ENCODE peak calls at places on chromosome 13, in five cellular contexts. T is fibroblast of mammary gland, C is cardiac muscle cell, S is fibroblast of pulmonary artery, E is fibroblast of villous mesenchyme. I is an unnamed sample.
A peak's percentile ranks its signal among the peaks of the same experiment; 100 is the strongest.

GRCh38 chr13:90919153-90919552 is 428.3 kb upstream of the MIR17HG start:
- DNase-seq in C (no peak), E (no peak), S (no peak), T (no peak), I (no peak)

GRCh38 chr13:97875911-97876310 is 77.6 kb upstream of the IPO5 start:
- DNase-seq in C (no peak), E (no peak), S (no peak), T (no peak), I (no peak)

GRCh38 chr13:66040506-66040905 is 1189.6 kb downstream of the PCDH9 start:
- DNase-seq in C (no peak), E (no peak), S (no peak), T (peak; percentile 40), I (no peak)

GRCh38 chr13:41344358-41344757 is 33.3 kb downstream of the NAA16 start:
- DNase-seq in E (no peak), C (no peak), S (no peak), T (no peak), I (no peak)

GRCh38 chr13:56110751-56111150 is 1030.0 kb upstream of the PRR20A start:
- DNase-seq in C (no peak), S (no peak), T (no peak), E (no peak), I (no peak)

GRCh38 chr13:79989251-79989661 is 351.7 kb downstream of the SPRY2 start:
- DNase-seq in C (no peak), E (peak; percentile 59), T (peak; percentile 39), S (no peak), I (peak; percentile 43)

GRCh38 chr13:21399741-21400140 is 59.4 kb downstream of the ZDHHC20 start:
- DNase-seq in S (peak; percentile 39), C (peak; percentile 22), E (peak; percentile 26), T (no peak), I (peak; percentile 18)

GRCh38 chr13:60679928-60680693 is 283.1 kb downstream of the TDRD3 start:
- DNase-seq in T (no peak), S (peak; percentile 2), E (no peak), C (peak; percentile 12), I (peak; percentile 0)

GRCh38 chr13:20197361-20197834 is 4.7 kb upstream of the GJB2 start:
- DNase-seq in T (peak; percentile 66), C (peak; percentile 58), S (peak; percentile 63), E (peak; percentile 56), I (peak; percentile 71)

GRCh38 chr13:43363156-43363918 is 340.0 kb downstream of the DNAJC15 start:
- DNase-seq in C (peak; percentile 63), S (peak; percentile 67), T (peak; percentile 67), E (peak; percentile 45), I (peak; percentile 68)

GRCh38 chr13:42392706-42393572 is 121.0 kb downstream of the AKAP11 start:
- DNase-seq in C (no peak), E (peak; percentile 38), S (no peak), T (peak; percentile 20), I (no peak)

GRCh38 chr13:21673592-21674270 is 2.9 kb downstream of the FGF9 start:
- DNase-seq in T (no peak), E (peak; percentile 32), S (peak; percentile 29), C (peak; percentile 38), I (peak; percentile 37)

GRCh38 chr13:42395066-42395821 is 123.3 kb downstream of the AKAP11 start:
- DNase-seq in C (no peak), E (no peak), T (no peak), S (no peak), I (no peak)

GRCh38 chr13:109479991-109480696 is 306.2 kb downstream of the IRS2 start:
- DNase-seq in T (peak; percentile 48), E (peak; percentile 90), S (peak; percentile 73), C (peak; percentile 69), I (peak; percentile 74)

GRCh38 chr13:33827152-33827551 is 9.2 kb downstream of the RFC3 start:
- DNase-seq in T (no peak), S (no peak), E (no peak), C (no peak), I (no peak)

GRCh38 chr13:78147905-78148304 is 229.3 kb upstream of the EDNRB start:
- DNase-seq in E (peak; percentile 33), C (peak; percentile 79), T (peak; percentile 67), S (peak; percentile 89), I (peak; percentile 87)

GRCh38 chr13:25901460-25902376 is 150.1 kb downstream of the SHISA2 start:
- DNase-seq in E (no peak), T (peak; percentile 8), S (peak; percentile 90), C (peak; percentile 91), I (peak; percentile 83)

GRCh38 chr13:109447667-109448066 is 338.7 kb downstream of the IRS2 start:
- DNase-seq in E (no peak), S (no peak), T (no peak), C (no peak), I (no peak)

GRCh38 chr13:76717092-76717491 is 169.1 kb downstream of the KCTD12 start:
- DNase-seq in C (no peak), E (no peak), T (peak; percentile 46), S (no peak), I (peak; percentile 66)

GRCh38 chr13:30569901-30570576 is 47.7 kb upstream of the USPL1 start:
- DNase-seq in S (peak; percentile 92), T (peak; percentile 98), C (peak; percentile 93), E (peak; percentile 94), I (peak; percentile 91)

GRCh38 chr13:51237887-51238286 is 15.7 kb downstream of the FAM124A start:
- DNase-seq in S (no peak), E (no peak), C (no peak), T (no peak), I (no peak)

GRCh38 chr13:51584731-51585191 is 499 bp downstream of the WDFY2 start:
- DNase-seq in E (peak; percentile 48), S (peak; percentile 51), C (peak; percentile 58), T (peak; percentile 40), I (peak; percentile 58)

GRCh38 chr13:61954092-61954491 is 538.4 kb upstream of the PCDH20 start:
- DNase-seq in E (peak; percentile 0), C (peak; percentile 31), T (peak; percentile 4), S (peak; percentile 49), I (peak; percentile 23)

GRCh38 chr13:43785681-43786471 is 896 bp downstream of the ENOX1 start:
- DNase-seq in S (peak; percentile 82), C (peak; percentile 82), E (peak; percentile 67), T (peak; percentile 78), I (peak; percentile 82)

GRCh38 chr13:23516706-23517105 is 53.5 kb upstream of the TNFRSF19 start:
- DNase-seq in T (no peak), S (no peak), E (peak; percentile 45), C (peak; percentile 3), I (no peak)

GRCh38 chr13:96011291-96011875 is 41.8 kb downstream of the UGGT2 start:
- DNase-seq in E (no peak), S (no peak), T (peak; percentile 80), C (peak; percentile 4), I (peak; percentile 13)

DNA sequence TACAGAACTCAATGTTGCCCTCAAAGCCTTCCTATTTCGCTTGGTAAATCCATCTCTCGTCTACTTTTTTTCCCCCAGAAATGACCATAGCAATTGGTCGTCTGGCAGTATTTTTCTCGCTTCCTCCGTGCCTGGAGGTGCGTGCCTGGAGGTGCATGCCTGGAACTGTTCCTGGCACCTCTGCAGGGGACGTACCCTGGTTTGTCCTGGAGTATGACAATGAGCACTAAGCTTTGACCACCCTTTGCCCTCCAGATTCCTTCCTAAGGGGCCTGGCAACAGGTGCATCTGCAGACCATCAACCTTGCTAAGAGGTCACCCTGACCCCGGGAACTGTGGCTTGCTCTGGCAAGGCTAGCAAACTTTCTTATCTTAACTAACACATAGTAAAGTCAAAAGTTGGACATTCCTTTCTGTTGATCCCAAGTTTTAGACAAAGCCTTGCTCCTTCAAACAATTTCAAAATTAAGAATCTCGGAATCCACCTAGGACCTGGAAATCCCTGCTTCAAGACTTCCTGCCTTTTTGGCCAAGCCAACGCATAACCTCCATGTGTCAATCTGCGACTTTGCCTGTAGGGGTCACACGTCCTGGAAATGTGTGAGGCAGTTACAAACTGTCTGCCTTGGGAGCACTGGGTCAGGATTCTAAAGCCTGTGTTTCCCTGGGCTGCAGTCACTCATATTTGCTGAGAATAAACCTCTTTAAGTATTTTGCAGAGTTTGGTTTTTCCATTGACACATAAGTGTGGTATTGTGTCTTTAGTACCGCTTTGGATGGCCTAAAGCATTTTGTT is 28.8 kb upstream of the TUBGCP3 start:
- DNase-seq in C (peak; percentile 62), T (peak; percentile 60), E (peak; percentile 59), S (peak; percentile 59), I (peak; percentile 61)
- TF ChIP-seq CTCF in C (peak; percentile 66), T (peak; percentile 70), E (peak; percentile 72), S (peak; percentile 71), I (peak; percentile 66)

GRCh38 chr13:101916108-101916757 is 463.8 kb downstream of the ITGBL1 start:
- DNase-seq in T (peak; percentile 34), S (peak; percentile 2), E (peak; percentile 13), C (peak; percentile 4), I (peak; percentile 17)
- H3K4me3 ChIP-seq in T (no peak overlapping the region), S (no peak overlapping the region), E (no peak overlapping the region), C (peak overlapping the region; percentile 23), I (no peak overlapping the region)

GRCh38 chr13:110517505-110518149 is 43.9 kb downstream of the RAB20 start:
- DNase-seq in T (peak; percentile 40), E (peak; percentile 77), C (no peak), S (no peak), I (peak; percentile 50)

GRCh38 chr13:110519506-110519905 is 42.0 kb downstream of the RAB20 start:
- DNase-seq in C (no peak), T (no peak), S (no peak), E (no peak), I (no peak)

GRCh38 chr13:110519046-110519445 is 42.5 kb downstream of the RAB20 start:
- DNase-seq in E (no peak), C (no peak), S (no peak), T (no peak), I (no peak)

GRCh38 chr13:110518571-110518970 is 43.0 kb downstream of the RAB20 start:
- DNase-seq in S (no peak), E (peak; percentile 51), C (no peak), T (no peak), I (no peak)

DNA sequence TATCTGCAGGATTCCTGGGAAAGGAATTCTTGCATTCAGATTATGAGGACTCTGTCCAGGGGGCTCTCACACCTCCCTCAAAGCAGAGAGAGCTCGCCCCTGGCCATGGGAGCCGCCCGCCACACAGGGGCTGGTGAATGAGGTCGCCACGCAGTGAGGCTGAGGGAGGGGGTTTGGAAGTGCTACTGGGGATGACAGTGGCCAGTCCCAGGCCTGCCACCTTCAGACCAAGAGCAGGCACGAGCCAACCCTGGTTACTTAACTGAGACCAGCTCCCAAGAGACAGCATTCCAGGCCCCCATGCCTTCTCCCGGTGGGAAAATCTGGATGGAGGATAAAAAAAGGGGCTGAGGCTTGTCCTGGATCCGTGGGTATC is 43.4 kb downstream of the RAB20 start:
- DNase-seq in E (no peak), S (no peak), T (no peak), C (no peak), I (no peak)
- TF ChIP-seq CTCF in E (no peak), S (no peak), T (no peak), C (no peak), I (no peak)

GRCh38 chr13:37788346-37788745 is 81.2 kb downstream of the TRPC4 start:
- DNase-seq in S (peak; percentile 39), T (no peak), E (peak; percentile 18), C (peak; percentile 75), I (peak; percentile 53)

GRCh38 chr13:37797606-37798005 is 72.0 kb downstream of the TRPC4 start:
- DNase-seq in S (peak; percentile 21), C (no peak), T (no peak), E (no peak), I (peak; percentile 43)

DNA sequence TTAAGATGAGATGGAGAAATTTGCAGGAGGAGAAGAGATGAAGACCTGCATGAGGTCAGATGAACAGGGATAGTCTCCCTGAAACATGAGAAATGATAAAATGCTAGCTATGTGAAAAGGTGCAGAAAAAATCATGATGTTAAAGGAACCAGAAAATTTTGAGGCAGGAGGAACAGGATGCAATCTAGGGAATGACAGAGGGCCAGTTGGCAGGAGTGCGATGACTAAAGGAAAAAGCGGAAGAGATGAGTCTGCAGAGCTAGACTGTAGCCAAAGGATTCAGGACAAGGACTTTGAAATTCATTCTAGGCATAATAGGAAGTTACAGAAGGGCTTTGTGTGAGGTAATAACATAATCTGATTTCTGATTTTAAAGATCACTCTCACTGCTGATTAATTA is 77.9 kb downstream of the TRPC4 start:
- DNase-seq in E (no peak), C (peak; percentile 57), S (peak; percentile 56), T (peak; percentile 52), I (peak; percentile 71)
- H3K4me3 ChIP-seq in E (no peak overlapping the region), C (no peak overlapping the region), S (no peak overlapping the region), T (no peak overlapping the region), I (no peak overlapping the region)